ENCODE peak calls at places on chromosomes 7 and 10, in nine cellular contexts. One of them, this sample, is unnamed.

GRCh38 chr7:28292826-28293528 is 112.4 kb upstream of the JAZF1 start:
- DNase-seq in H54: no peak
- DNase-seq in stimulated activated CD4-positive, alpha-beta T cell treated with anti-CD3 and anti-CD28 coated beads, TNF-alpha, amount 100 ng/mL, for 24 hours: no peak
- DNase-seq in HT-29: no peak
- DNase-seq in left ventricle myocardium inferior: no peak
- DNase-seq in NCI-H526: no peak
- DNase-seq in LoVo: no peak
- DNase-seq in spleen: no peak
- DNase-seq in stimulated activated naive B cell treated with anti-CD40 and anti-IgM and Interleukin-4, amounts not matched to agents 10 μg/mL and 1 μg/mL and 100 μg/mL, for 72 hours: no peak
- DNase-seq in this sample: no peak

GRCh38 chr7:80307251-80307856 is 172.7 kb downstream of the GNAI1 start:
- DNase-seq in H54: no peak
- DNase-seq in stimulated activated CD4-positive, alpha-beta T cell treated with anti-CD3 and anti-CD28 coated beads, TNF-alpha, amount 100 ng/mL, for 24 hours: no peak
- DNase-seq in HT-29: peak
- DNase-seq in left ventricle myocardium inferior: no peak
- DNase-seq in NCI-H526: no peak
- DNase-seq in LoVo: no peak
- DNase-seq in spleen: no peak
- DNase-seq in stimulated activated naive B cell treated with anti-CD40 and anti-IgM and Interleukin-4, amounts not matched to agents 10 μg/mL and 1 μg/mL and 100 μg/mL, for 72 hours: no peak
- DNase-seq in this sample: peak

GRCh38 chr7:19009241-19009935 is 108.0 kb downstream of the TWIST1 start:
- DNase-seq in H54: no peak
- DNase-seq in stimulated activated CD4-positive, alpha-beta T cell treated with anti-CD3 and anti-CD28 coated beads, TNF-alpha, amount 100 ng/mL, for 24 hours: no peak
- DNase-seq in HT-29: no peak
- DNase-seq in left ventricle myocardium inferior: no peak
- DNase-seq in NCI-H526: no peak
- DNase-seq in LoVo: no peak
- DNase-seq in spleen: no peak
- DNase-seq in stimulated activated naive B cell treated with anti-CD40 and anti-IgM and Interleukin-4, amounts not matched to agents 10 μg/mL and 1 μg/mL and 100 μg/mL, for 72 hours: no peak
- DNase-seq in this sample: no peak

GRCh38 chr10:108060246-108060645 is 895.7 kb upstream of the SORCS1 start:
- DNase-seq in H54: no peak
- DNase-seq in stimulated activated CD4-positive, alpha-beta T cell treated with anti-CD3 and anti-CD28 coated beads, TNF-alpha, amount 100 ng/mL, for 24 hours: no peak
- DNase-seq in HT-29: peak
- DNase-seq in left ventricle myocardium inferior: no peak
- DNase-seq in NCI-H526: no peak
- DNase-seq in LoVo: no peak
- DNase-seq in spleen: no peak
- DNase-seq in stimulated activated naive B cell treated with anti-CD40 and anti-IgM and Interleukin-4, amounts not matched to agents 10 μg/mL and 1 μg/mL and 100 μg/mL, for 72 hours: no peak
- DNase-seq in this sample: no peak

GRCh38 chr7:143987513-143987912 is 12.6 kb upstream of the OR6B1 start:
- DNase-seq in H54: no peak
- DNase-seq in stimulated activated CD4-positive, alpha-beta T cell treated with anti-CD3 and anti-CD28 coated beads, TNF-alpha, amount 100 ng/mL, for 24 hours: no peak
- DNase-seq in HT-29: no peak
- DNase-seq in left ventricle myocardium inferior: no peak
- DNase-seq in NCI-H526: no peak
- DNase-seq in LoVo: no peak
- DNase-seq in spleen: no peak
- DNase-seq in stimulated activated naive B cell treated with anti-CD40 and anti-IgM and Interleukin-4, amounts not matched to agents 10 μg/mL and 1 μg/mL and 100 μg/mL, for 72 hours: no peak
- DNase-seq in this sample: no peak

GRCh38 chr7:879093-879492 is 2.7 kb downstream of the GET4 start:
- DNase-seq in H54: no peak
- DNase-seq in stimulated activated CD4-positive, alpha-beta T cell treated with anti-CD3 and anti-CD28 coated beads, TNF-alpha, amount 100 ng/mL, for 24 hours: no peak
- DNase-seq in HT-29: no peak
- DNase-seq in left ventricle myocardium inferior: no peak
- DNase-seq in NCI-H526: no peak
- DNase-seq in LoVo: no peak
- DNase-seq in spleen: peak
- DNase-seq in stimulated activated naive B cell treated with anti-CD40 and anti-IgM and Interleukin-4, amounts not matched to agents 10 μg/mL and 1 μg/mL and 100 μg/mL, for 72 hours: no peak
- DNase-seq in this sample: no peak

GRCh38 chr7:4768597-4769569 is 6.5 kb upstream of the AP5Z1 start:
- DNase-seq in H54: no peak
- DNase-seq in stimulated activated CD4-positive, alpha-beta T cell treated with anti-CD3 and anti-CD28 coated beads, TNF-alpha, amount 100 ng/mL, for 24 hours: no peak
- DNase-seq in HT-29: no peak
- DNase-seq in left ventricle myocardium inferior: no peak
- DNase-seq in NCI-H526: no peak
- DNase-seq in LoVo: no peak
- DNase-seq in spleen: no peak
- DNase-seq in stimulated activated naive B cell treated with anti-CD40 and anti-IgM and Interleukin-4, amounts not matched to agents 10 μg/mL and 1 μg/mL and 100 μg/mL, for 72 hours: no peak
- DNase-seq in this sample: no peak

GRCh38 chr7:699260-700170 is 27.0 kb upstream of the DNAAF5 start:
- DNase-seq in H54: no peak
- DNase-seq in stimulated activated CD4-positive, alpha-beta T cell treated with anti-CD3 and anti-CD28 coated beads, TNF-alpha, amount 100 ng/mL, for 24 hours: no peak
- DNase-seq in HT-29: no peak
- DNase-seq in left ventricle myocardium inferior: no peak
- DNase-seq in NCI-H526: peak
- DNase-seq in LoVo: no peak
- DNase-seq in spleen: peak
- DNase-seq in stimulated activated naive B cell treated with anti-CD40 and anti-IgM and Interleukin-4, amounts not matched to agents 10 μg/mL and 1 μg/mL and 100 μg/mL, for 72 hours: no peak
- DNase-seq in this sample: no peak

GRCh38 chr7:151871904-151872303 is 5.0 kb downstream of the PRKAG2 start:
- DNase-seq in H54: peak
- DNase-seq in stimulated activated CD4-positive, alpha-beta T cell treated with anti-CD3 and anti-CD28 coated beads, TNF-alpha, amount 100 ng/mL, for 24 hours: no peak
- DNase-seq in HT-29: no peak
- DNase-seq in left ventricle myocardium inferior: peak
- DNase-seq in NCI-H526: no peak
- DNase-seq in LoVo: no peak
- DNase-seq in spleen: peak
- DNase-seq in stimulated activated naive B cell treated with anti-CD40 and anti-IgM and Interleukin-4, amounts not matched to agents 10 μg/mL and 1 μg/mL and 100 μg/mL, for 72 hours: no peak
- DNase-seq in this sample: no peak